ENCODE peak calls at places on chromosomes 7 and 10, in five cellular contexts. L, Z, P, X and U are unnamed samples.

GRCh38 chr10:34698979-34699378 is 116.1 kb downstream of the PARD3 start:
- DNase-seq in L (peak; percentile 76), Z (no peak), P (peak; percentile 63), X (no peak), U (no peak)

GRCh38 chr10:64067009-64067606 is 545.9 kb downstream of the REEP3 start:
- DNase-seq in L (no peak), Z (no peak), P (no peak), X (no peak), U (no peak)

GRCh38 chr7:20454202-20454601 is 123.5 kb downstream of the ITGB8 start:
- DNase-seq in L (no peak), Z (no peak), P (no peak), X (no peak), U (no peak)

GRCh38 chr10:17811466-17811865 is 2.3 kb downstream of the MRC1 start:
- DNase-seq in L (no peak), Z (no peak), P (no peak), X (no peak), U (no peak)

GRCh38 chr10:127740596-127740995 is 3.6 kb downstream of the FOXI2 start:
- DNase-seq in L (no peak), Z (no peak), P (no peak), X (no peak), U (no peak)

GRCh38 chr10:35352508-35352907 is 16.2 kb downstream of the CCNY start:
- DNase-seq in L (no peak), Z (no peak), P (no peak), X (peak; percentile 20), U (no peak)

GRCh38 chr10:95208702-95209391 is 14.8 kb downstream of the ACSM6 start:
- DNase-seq in L (peak; percentile 34), Z (no peak), P (peak; percentile 37), X (peak; percentile 6), U (no peak)

GRCh38 chr7:107186242-107186641 is 17.4 kb downstream of the HBP1 start:
- DNase-seq in L (no peak), Z (no peak), P (no peak), X (no peak), U (no peak)

GRCh38 chr7:123580406-123581161 is 21.0 kb upstream of the ASB15 start:
- DNase-seq in L (peak; percentile 61), Z (no peak), P (no peak), X (peak; percentile 55), U (no peak)

GRCh38 chr10:64648915-64649314 is 1127.7 kb downstream of the REEP3 start:
- DNase-seq in L (no peak), Z (peak; percentile 16), P (no peak), X (peak; percentile 73), U (no peak)

GRCh38 chr7:135685306-135686084 is 23.2 kb downstream of the STMP1 start:
- DNase-seq in L (no peak), Z (no peak), P (no peak), X (no peak), U (no peak)

GRCh38 chr10:22323538-22324305 is 2.8 kb downstream of the BMI1 start:
- DNase-seq in L (no peak), Z (no peak), P (no peak), X (no peak), U (no peak)

GRCh38 chr10:22324413-22324812 is 3.5 kb downstream of the BMI1 start:
- DNase-seq in L (no peak), Z (no peak), P (no peak), X (no peak), U (no peak)

GRCh38 chr10:22324893-22325271 is 4.0 kb downstream of the BMI1 start:
- DNase-seq in L (no peak), Z (no peak), P (no peak), X (no peak), U (no peak)

GRCh38 chr10:22325948-22326702 is 5.2 kb downstream of the BMI1 start:
- DNase-seq in L (no peak), Z (no peak), P (no peak), X (no peak), U (no peak)

DNA sequence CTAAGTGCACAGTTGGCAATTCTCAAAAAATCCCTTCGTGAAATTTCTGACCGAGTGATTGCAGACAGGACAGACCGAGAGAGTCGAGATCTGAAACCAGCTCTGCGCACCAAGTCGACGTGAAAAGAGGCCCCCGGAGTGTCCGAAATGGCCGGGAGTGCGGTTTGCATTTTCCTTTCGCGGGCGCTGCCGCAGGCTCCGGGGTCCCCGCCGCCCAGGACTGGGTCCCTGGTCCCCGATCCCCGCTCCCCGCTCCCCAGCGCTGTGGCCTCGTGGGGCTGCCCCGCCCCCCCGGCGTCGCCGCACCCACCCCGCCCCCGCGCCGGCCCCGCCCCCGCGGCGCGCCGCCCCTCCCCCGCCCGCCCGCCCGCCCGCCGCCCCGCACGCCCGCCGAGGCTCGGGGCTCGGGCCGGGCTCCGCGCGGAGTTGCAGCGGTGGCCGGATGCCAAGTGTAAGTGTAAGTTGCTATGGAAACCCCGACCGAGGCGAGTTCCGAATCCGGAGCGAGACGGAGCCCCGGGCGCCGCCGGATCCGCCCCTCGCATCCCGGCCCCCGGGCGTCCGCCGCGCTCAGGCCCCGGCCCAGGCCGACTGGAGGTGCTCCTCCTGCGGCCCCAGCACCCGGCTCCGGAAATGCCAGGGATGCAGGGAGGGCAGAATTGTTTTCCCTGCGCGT is 4.5 kb downstream of the BMI1 start:
- DNase-seq in L (peak; percentile 62), Z (peak; percentile 46), P (peak; percentile 87), X (peak; percentile 36), U (peak; percentile 93)
- TF ChIP-seq POLR2A in L (no peak), Z (no peak), P (no peak), X (no peak), U (no peak)

DNA sequence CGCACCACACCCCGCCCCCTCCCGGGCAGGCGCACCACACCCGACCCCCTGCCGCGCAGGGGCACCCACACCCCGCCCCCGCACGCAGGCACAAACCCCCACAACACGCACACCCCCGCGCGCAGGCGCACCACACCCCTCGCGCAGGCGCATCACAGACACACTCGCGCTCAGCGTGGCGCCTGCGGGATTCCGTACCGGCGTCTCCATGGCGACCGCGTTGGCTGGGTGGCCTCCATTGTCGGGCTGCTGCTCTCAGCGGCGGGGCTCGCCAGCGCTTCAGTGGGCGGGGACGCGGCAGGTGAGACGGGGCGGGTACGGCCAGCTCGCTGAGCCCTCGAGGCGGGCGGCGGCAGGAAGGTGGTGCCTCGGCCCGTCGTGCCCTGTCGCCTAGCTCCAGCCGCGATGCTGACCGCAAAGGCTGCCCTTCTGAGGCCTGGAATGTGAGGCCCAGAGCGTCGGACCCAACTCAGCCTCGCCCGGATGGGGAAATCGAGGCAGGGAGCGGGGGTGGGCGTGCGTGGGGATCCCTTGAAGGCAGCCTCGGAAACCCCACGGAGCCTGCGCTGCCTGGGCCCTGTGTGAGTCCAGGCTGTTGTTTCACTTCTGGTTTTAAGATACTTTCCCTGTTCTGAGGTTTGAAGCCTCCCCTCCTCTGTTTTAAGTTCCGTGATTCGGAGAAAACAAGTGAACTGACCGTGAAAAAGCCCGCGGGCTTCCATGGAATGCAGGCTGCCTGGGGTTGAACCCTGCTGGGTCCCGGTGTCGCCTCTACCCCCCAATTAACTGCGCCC is at the start of gene LRRC27:
- DNase-seq in L (peak; percentile 98), Z (peak; percentile 96), P (peak; percentile 99), X (peak; percentile 98), U (peak; percentile 97)
- TF ChIP-seq POLR2A in L (no peak), Z (no peak), P (peak; percentile 83), X (peak; percentile 30), U (peak; percentile 17)

DNA sequence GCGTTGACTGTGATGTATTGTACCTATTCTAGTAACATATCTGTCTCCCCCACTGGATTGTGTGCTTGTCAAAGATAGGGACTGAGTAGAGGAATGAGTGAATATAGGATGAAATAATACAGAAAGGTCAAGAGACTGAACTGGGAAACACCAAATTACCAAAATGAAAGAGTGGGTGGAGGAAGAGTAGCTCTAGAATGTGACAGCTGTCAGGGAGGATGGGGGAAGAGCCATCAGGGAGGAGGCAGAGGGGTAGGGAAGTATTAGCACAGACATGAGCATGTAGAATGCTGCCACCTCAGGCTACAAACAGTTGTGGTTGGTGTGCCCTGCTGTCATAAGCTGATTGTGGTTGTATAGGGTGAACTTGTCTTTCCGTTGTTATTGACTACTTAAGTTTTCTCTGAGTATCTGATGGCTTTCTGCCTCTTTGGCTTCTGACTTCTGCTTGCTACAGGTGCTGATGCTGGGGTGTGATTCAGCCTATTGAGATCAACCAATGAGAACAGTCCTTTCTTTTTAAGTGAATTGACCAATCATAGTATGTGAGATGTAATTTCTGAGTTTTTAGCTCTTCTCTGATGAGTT is 5.6 kb downstream of the CCSER2 start:
- DNase-seq in L (no peak), Z (no peak), P (no peak), X (peak; percentile 37), U (no peak)
- TF ChIP-seq POLR2A in L (no peak), Z (no peak), P (no peak), X (no peak), U (peak; percentile 18)

GRCh38 chr10:91162050-91162494 is 58.4 kb upstream of the PCGF5 start:
- DNase-seq in L (no peak), Z (no peak), P (peak; percentile 32), X (no peak), U (no peak)

GRCh38 chr10:91163269-91163708 is 57.2 kb upstream of the PCGF5 start:
- DNase-seq in L (peak; percentile 55), Z (peak; percentile 30), P (peak; percentile 14), X (peak; percentile 69), U (peak; percentile 50)

GRCh38 chr10:91162495-91163268 is 57.8 kb upstream of the PCGF5 start:
- DNase-seq in L (peak; percentile 61), Z (peak; percentile 34), P (peak; percentile 43), X (peak; percentile 36), U (peak; percentile 96)

GRCh38 chr10:91164520-91165065 is 55.9 kb upstream of the PCGF5 start:
- DNase-seq in L (no peak), Z (no peak), P (no peak), X (no peak), U (no peak)

GRCh38 chr10:91163709-91164474 is 56.6 kb upstream of the PCGF5 start:
- DNase-seq in L (peak; percentile 68), Z (peak; percentile 55), P (peak; percentile 76), X (peak; percentile 59), U (peak; percentile 89)
- TF ChIP-seq POLR2A in L (no peak), Z (peak; percentile 39), P (no peak), X (no peak), U (no peak)

GRCh38 chr10:44980309-44981171 is 1.9 kb upstream of the DEPP1 start:
- DNase-seq in L (peak; percentile 83), Z (no peak), P (no peak), X (no peak), U (no peak)

GRCh38 chr10:44977287-44978212 is 1.1 kb downstream of the DEPP1 start:
- DNase-seq in L (no peak), Z (no peak), P (no peak), X (no peak), U (peak; percentile 84)

GRCh38 chr10:44978213-44978569 is 418 bp downstream of the DEPP1 start:
- DNase-seq in L (no peak), Z (no peak), P (no peak), X (no peak), U (no peak)

GRCh38 chr10:44979281-44980181 is 922 bp upstream of the DEPP1 start:
- DNase-seq in L (no peak), Z (no peak), P (no peak), X (no peak), U (no peak)

GRCh38 chr10:44978570-44979280 is at the start of gene DEPP1:
- DNase-seq in L (peak; percentile 99), Z (peak; percentile 93), P (peak; percentile 69), X (no peak), U (peak; percentile 96)
- TF ChIP-seq POLR2A in L (peak; percentile 98), Z (peak; percentile 98), P (peak; percentile 56), X (no peak), U (peak; percentile 88)